ENCODE peak calls at places on chromosomes 12 and 14, in six cellular contexts. C, I, L, D, B and K are unnamed samples.

GRCh38 chr12:46770501-46771183 is 55.2 kb downstream of the SLC38A4 start:
- DNase-seq in C (no peak), I (no peak), L (peak; percentile 53), D (peak; percentile 56), B (no peak), K (peak; percentile 57)

GRCh38 chr12:7439579-7440505 is 4.1 kb downstream of the CD163L1 start:
- DNase-seq in C (no peak), I (peak; percentile 64), L (peak; percentile 68), D (peak; percentile 77), B (peak; percentile 37), K (peak; percentile 38)

GRCh38 chr12:103353913-103354312 is 141.9 kb downstream of the C12orf42 start:
- DNase-seq in C (no peak), I (no peak), L (no peak), D (no peak), B (no peak), K (no peak)

GRCh38 chr12:104740668-104741067 is 217.4 kb downstream of the SLC41A2 start:
- DNase-seq in C (no peak), I (no peak), L (no peak), D (no peak), B (no peak), K (peak; percentile 64)

GRCh38 chr14:104486222-104486743 is 93.3 kb upstream of the C14orf180 start:
- DNase-seq in C (no peak), I (no peak), L (no peak), D (no peak), B (no peak), K (no peak)

GRCh38 chr12:24535334-24536019 is 413.4 kb downstream of the BCAT1 start:
- DNase-seq in C (no peak), I (no peak), L (no peak), D (no peak), B (no peak), K (no peak)

GRCh38 chr14:78985668-78986073 is 815.5 kb downstream of the NRXN3 start:
- DNase-seq in C (no peak), I (no peak), L (peak; percentile 77), D (no peak), B (no peak), K (no peak)

GRCh38 chr12:9940370-9940769 is 8.2 kb upstream of the CLEC2A start:
- DNase-seq in C (no peak), I (no peak), L (no peak), D (peak; percentile 4), B (no peak), K (no peak)

GRCh38 chr12:121939190-121939589 is 20.8 kb downstream of the CFAP251 start:
- DNase-seq in C (no peak), I (no peak), L (peak; percentile 49), D (no peak), B (no peak), K (no peak)

GRCh38 chr12:118188690-118189371 is 52.9 kb downstream of the PEBP1 start:
- DNase-seq in C (peak; percentile 38), I (no peak), L (peak; percentile 67), D (no peak), B (peak; percentile 41), K (no peak)

GRCh38 chr12:87841935-87842334 is 187.3 kb downstream of the C12orf50 start:
- DNase-seq in C (no peak), I (no peak), L (no peak), D (no peak), B (no peak), K (no peak)

GRCh38 chr14:76464856-76465255 is 88.9 kb downstream of the ESRRB start:
- DNase-seq in C (no peak), I (no peak), L (no peak), D (peak; percentile 39), B (no peak), K (no peak)

GRCh38 chr14:66240112-66240511 is 246.1 kb upstream of the CCDC196 start:
- DNase-seq in C (no peak), I (no peak), L (peak; percentile 41), D (no peak), B (no peak), K (no peak)

GRCh38 chr12:44749566-44749965 is 126.5 kb downstream of the NELL2 start:
- DNase-seq in C (no peak), I (no peak), L (no peak), D (no peak), B (no peak), K (no peak)

DNA sequence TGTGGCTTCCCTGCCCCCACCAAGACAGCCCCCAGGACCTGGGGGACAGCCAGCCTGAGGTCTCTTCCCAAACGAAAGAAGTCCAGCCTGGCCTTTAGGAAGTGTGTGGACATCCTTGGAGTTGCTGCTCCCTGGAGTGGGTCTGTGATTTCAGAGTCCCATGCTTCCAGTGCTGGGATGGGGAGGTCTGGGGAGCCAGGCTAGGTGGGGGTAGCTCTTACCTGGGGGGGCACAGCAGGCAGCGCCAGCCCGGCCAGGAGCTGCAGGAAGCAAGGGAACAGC is 509 bp downstream of the PGF start:
- DNase-seq in C (no peak), I (no peak), L (no peak), D (no peak), B (no peak), K (no peak)
- H3K27ac ChIP-seq in C (peak overlapping the region; percentile 75), I (no peak overlapping the region), L (no peak overlapping the region), D (peak overlapping the region; percentile 87), B (peak overlapping the region; percentile 63), K (no peak overlapping the region)

GRCh38 chr12:128621304-128621703 is 202.5 kb downstream of the SLC15A4 start:
- DNase-seq in C (no peak), I (no peak), L (no peak), D (no peak), B (no peak), K (no peak)

GRCh38 chr12:128626808-128627320 is 196.9 kb downstream of the SLC15A4 start:
- DNase-seq in C (no peak), I (no peak), L (no peak), D (no peak), B (no peak), K (no peak)

GRCh38 chr12:128619263-128619662 is 204.5 kb downstream of the SLC15A4 start:
- DNase-seq in C (no peak), I (no peak), L (no peak), D (no peak), B (no peak), K (no peak)

GRCh38 chr12:128627659-128628058 is 196.1 kb downstream of the SLC15A4 start:
- DNase-seq in C (no peak), I (no peak), L (no peak), D (no peak), B (no peak), K (no peak)

DNA sequence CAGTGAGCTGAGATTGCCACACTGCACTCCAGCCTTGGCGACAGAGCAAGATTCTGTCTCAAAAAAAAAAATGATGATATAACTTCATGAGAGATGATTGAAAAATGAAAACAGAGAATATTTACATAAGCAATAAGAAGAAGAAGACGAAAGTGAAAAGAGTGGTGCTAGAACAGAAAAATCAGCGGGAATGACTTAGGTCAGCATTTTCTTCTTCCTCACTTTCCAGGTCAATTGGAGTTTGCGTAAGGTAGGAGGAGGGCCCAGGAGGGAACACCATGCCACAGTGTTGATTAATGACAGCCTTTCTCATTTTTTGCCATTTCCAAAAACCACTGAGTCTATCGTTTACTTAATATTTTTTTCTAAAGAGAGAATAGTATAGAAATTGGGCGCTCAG is 200.0 kb downstream of the SLC15A4 start:
- DNase-seq in C (no peak), I (no peak), L (no peak), D (no peak), B (no peak), K (no peak)
- TF ChIP-seq CTCF in C (no peak), I (no peak), L (no peak), D (no peak), B (no peak), K (no peak)

GRCh38 chr14:59772252-59772651 is 98.3 kb downstream of the RTN1 start:
- DNase-seq in C (no peak), I (no peak), L (no peak), D (no peak), B (no peak), K (no peak)

GRCh38 chr14:59776468-59776867 is 94.1 kb downstream of the RTN1 start:
- DNase-seq in C (no peak), I (no peak), L (no peak), D (no peak), B (no peak), K (no peak)

GRCh38 chr14:59769586-59769985 is 101.0 kb downstream of the RTN1 start:
- DNase-seq in C (no peak), I (no peak), L (no peak), D (no peak), B (no peak), K (no peak)

GRCh38 chr14:59768855-59769254 is 101.7 kb downstream of the RTN1 start:
- DNase-seq in C (no peak), I (no peak), L (peak; percentile 67), D (no peak), B (no peak), K (no peak)

GRCh38 chr14:59771577-59771976 is 99.0 kb downstream of the RTN1 start:
- DNase-seq in C (no peak), I (no peak), L (peak; percentile 87), D (no peak), B (no peak), K (no peak)
- H3K4me3 ChIP-seq in C (no peak overlapping the region), I (no peak overlapping the region), L (no peak overlapping the region), D (no peak overlapping the region), B (no peak overlapping the region), K (no peak overlapping the region)

GRCh38 chr14:31162910-31163649 is 44.5 kb downstream of the HECTD1 start:
- DNase-seq in C (no peak), I (no peak), L (no peak), D (no peak), B (no peak), K (no peak)
- H3K27ac ChIP-seq in C (no peak overlapping the region), I (no peak overlapping the region), L (no peak overlapping the region), D (no peak overlapping the region), B (no peak overlapping the region), K (no peak overlapping the region)

DNA sequence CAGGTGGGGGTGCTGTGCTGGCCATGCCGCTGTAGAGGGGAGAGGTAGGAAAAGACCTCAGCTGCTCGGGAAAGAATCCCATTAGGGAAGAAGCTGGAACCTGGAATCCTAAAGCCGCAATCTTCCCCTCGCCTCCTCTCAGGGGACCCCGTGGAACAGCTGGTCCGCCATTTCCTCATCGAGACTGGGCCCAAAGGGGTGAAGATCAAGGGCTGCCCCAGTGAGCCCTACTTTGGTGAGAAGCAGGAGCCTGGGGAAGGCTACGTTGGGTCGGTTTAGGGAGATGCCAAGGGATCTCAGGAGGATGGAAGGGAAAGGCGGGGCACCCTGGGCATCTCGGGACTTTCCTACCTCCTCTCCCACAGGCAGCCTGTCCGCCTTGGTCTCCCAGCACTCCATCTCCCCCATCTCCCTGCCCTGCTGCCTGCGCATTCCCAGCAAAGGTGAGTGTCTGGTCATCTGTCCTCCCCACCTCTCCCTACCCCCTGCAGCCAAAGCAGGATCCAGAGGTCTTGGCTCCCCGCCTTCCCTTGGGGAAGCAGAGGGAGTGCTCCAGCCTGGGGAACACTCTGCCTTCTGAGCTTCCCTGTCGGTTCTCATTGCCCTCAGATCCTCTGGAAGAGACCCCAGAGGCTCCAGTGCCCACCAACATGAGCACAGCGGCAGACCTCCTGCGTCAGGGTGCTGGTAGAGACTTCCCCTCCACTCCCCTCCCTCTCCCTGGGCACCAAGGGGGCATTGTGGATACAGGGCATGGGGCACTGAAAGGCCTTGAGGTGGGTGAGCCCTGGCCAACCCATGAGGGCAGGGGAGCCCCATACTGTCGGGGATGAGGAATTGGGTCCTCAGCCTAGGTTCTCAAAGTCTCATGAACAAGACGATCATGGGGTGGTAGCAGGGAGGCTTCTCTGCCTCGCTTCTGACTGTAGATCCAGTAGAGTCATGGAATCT is 12.4 kb downstream of the TNS2 start:
- DNase-seq in C (no peak), I (no peak), L (no peak), D (no peak), B (no peak), K (peak; percentile 13)
- TF ChIP-seq CTCF in C (no peak), I (no peak), L (no peak), D (no peak), B (no peak), K (no peak)

GRCh38 chr14:88009486-88009885 is 4.6 kb downstream of the GPR65 start:
- DNase-seq in C (no peak), I (no peak), L (no peak), D (no peak), B (no peak), K (no peak)
- H3K4me3 ChIP-seq in C (no peak overlapping the region), I (no peak overlapping the region), L (no peak overlapping the region), D (no peak overlapping the region), B (no peak overlapping the region), K (no peak overlapping the region)